ENCODE peak calls at places on chromosomes 7 and 10, in seven cellular contexts. L, E, J, V, M, U and I are unnamed samples.

GRCh38 chr10:13877154-13877909 is 290.6 kb downstream of the PRPF18 start:
- DNase-seq in L (no peak), E (no peak), J (no peak), V (no peak), M (no peak), U (peak; percentile 91), I (no peak)

GRCh38 chr7:91353923-91354322 is 89.7 kb downstream of the FZD1 start:
- DNase-seq in L (no peak), E (no peak), J (no peak), V (peak; percentile 76), M (no peak), U (no peak), I (no peak)

GRCh38 chr10:98919899-98920298 is 315.8 kb downstream of the HPSE2 start:
- DNase-seq in L (no peak), E (no peak), J (no peak), V (no peak), M (no peak), U (no peak), I (no peak)

GRCh38 chr7:119918185-119918584 is 354.8 kb upstream of the KCND2 start:
- DNase-seq in L (no peak), E (no peak), J (no peak), V (no peak), M (no peak), U (no peak), I (no peak)

GRCh38 chr10:34489973-34490372 is 325.1 kb downstream of the PARD3 start:
- DNase-seq in L (peak; percentile 29), E (no peak), J (peak; percentile 90), V (no peak), M (no peak), U (no peak), I (no peak)

GRCh38 chr7:149624006-149624405 is 126.4 kb upstream of the ZNF746 start:
- DNase-seq in L (no peak), E (peak; percentile 44), J (peak; percentile 30), V (peak; percentile 50), M (no peak), U (no peak), I (no peak)

GRCh38 chr10:89692416-89692815 is 9.0 kb upstream of the KIF20B start:
- DNase-seq in L (no peak), E (no peak), J (no peak), V (no peak), M (no peak), U (no peak), I (no peak)

GRCh38 chr10:89332718-89333281 is 5.0 kb downstream of the IFIT3 start:
- DNase-seq in L (no peak), E (no peak), J (peak; percentile 5), V (no peak), M (no peak), U (no peak), I (no peak)

GRCh38 chr10:100483876-100484666 is 21.3 kb downstream of the WNT8B start:
- DNase-seq in L (no peak), E (no peak), J (no peak), V (no peak), M (no peak), U (no peak), I (no peak)

GRCh38 chr7:73892003-73892975 is 31.3 kb downstream of the TMEM270 start:
- DNase-seq in L (no peak), E (no peak), J (no peak), V (no peak), M (no peak), U (no peak), I (no peak)

GRCh38 chr10:133274751-133275682 is 1.7 kb downstream of the ADAM8 start:
- DNase-seq in L (no peak), E (peak; percentile 90), J (peak; percentile 77), V (no peak), M (no peak), U (no peak), I (no peak)

GRCh38 chr10:1367938-1368697 is 311.9 kb downstream of the WDR37 start:
- DNase-seq in L (no peak), E (no peak), J (no peak), V (no peak), M (no peak), U (no peak), I (peak; percentile 68)

GRCh38 chr7:33640732-33641131 is 264.6 kb upstream of the BMPER start:
- DNase-seq in L (no peak), E (no peak), J (no peak), V (no peak), M (no peak), U (no peak), I (no peak)

GRCh38 chr7:143416565-143417149 is 8.0 kb upstream of the EPHA1 start:
- DNase-seq in L (peak; percentile 48), E (peak; percentile 74), J (peak; percentile 65), V (peak; percentile 51), M (no peak), U (no peak), I (no peak)

GRCh38 chr10:86218160-86218559 is 148.4 kb downstream of the GRID1 start:
- DNase-seq in L (no peak), E (no peak), J (no peak), V (no peak), M (no peak), U (no peak), I (no peak)

GRCh38 chr7:5595545-5596045 is 172.0 kb upstream of the TNRC18 start:
- DNase-seq in L (no peak), E (no peak), J (peak; percentile 87), V (no peak), M (no peak), U (no peak), I (no peak)

GRCh38 chr7:1720325-1720724 is 50.2 kb downstream of the ELFN1 start:
- DNase-seq in L (no peak), E (no peak), J (peak; percentile 37), V (no peak), M (no peak), U (no peak), I (no peak)

GRCh38 chr7:139588632-139589031 is 65.1 kb downstream of the CLEC2L start:
- DNase-seq in L (no peak), E (no peak), J (no peak), V (peak; percentile 21), M (no peak), U (no peak), I (peak; percentile 60)

GRCh38 chr7:156999611-157000046 is 10.8 kb downstream of the MNX1 start:
- DNase-seq in L (no peak), E (peak; percentile 57), J (no peak), V (peak; percentile 74), M (no peak), U (peak; percentile 33), I (no peak)

GRCh38 chr10:70879244-70879643 is 9.1 kb downstream of the PCBD1 start:
- DNase-seq in L (no peak), E (no peak), J (no peak), V (no peak), M (no peak), U (no peak), I (no peak)

GRCh38 chr7:40944981-40945585 is 757.8 kb downstream of the INHBA start:
- DNase-seq in L (no peak), E (no peak), J (peak; percentile 66), V (no peak), M (no peak), U (no peak), I (no peak)

GRCh38 chr10:125121003-125121402 is 39.4 kb downstream of the CTBP2 start:
- DNase-seq in L (peak; percentile 88), E (no peak), J (peak; percentile 74), V (no peak), M (no peak), U (no peak), I (no peak)

GRCh38 chr10:82242778-82243177 is 367.8 kb downstream of the NRG3 start:
- DNase-seq in L (no peak), E (no peak), J (no peak), V (no peak), M (no peak), U (no peak), I (no peak)

GRCh38 chr7:5703572-5704533 is 77.6 kb downstream of the RNF216 start:
- DNase-seq in L (no peak), E (no peak), J (no peak), V (peak; percentile 15), M (no peak), U (no peak), I (no peak)

GRCh38 chr7:569071-569855 is 49.6 kb upstream of the PDGFA start:
- DNase-seq in L (no peak), E (no peak), J (no peak), V (no peak), M (no peak), U (no peak), I (no peak)

GRCh38 chr10:110492069-110492782 is 5.5 kb upstream of the DUSP5 start:
- DNase-seq in L (no peak), E (no peak), J (no peak), V (no peak), M (no peak), U (no peak), I (no peak)

GRCh38 chr7:26449175-26450165 is 157.8 kb downstream of the SNX10 start:
- DNase-seq in L (no peak), E (no peak), J (peak; percentile 81), V (no peak), M (no peak), U (no peak), I (no peak)

GRCh38 chr10:78732381-78732780 is 336.4 kb upstream of the ZMIZ1 start:
- DNase-seq in L (no peak), E (no peak), J (no peak), V (no peak), M (no peak), U (no peak), I (no peak)

DNA sequence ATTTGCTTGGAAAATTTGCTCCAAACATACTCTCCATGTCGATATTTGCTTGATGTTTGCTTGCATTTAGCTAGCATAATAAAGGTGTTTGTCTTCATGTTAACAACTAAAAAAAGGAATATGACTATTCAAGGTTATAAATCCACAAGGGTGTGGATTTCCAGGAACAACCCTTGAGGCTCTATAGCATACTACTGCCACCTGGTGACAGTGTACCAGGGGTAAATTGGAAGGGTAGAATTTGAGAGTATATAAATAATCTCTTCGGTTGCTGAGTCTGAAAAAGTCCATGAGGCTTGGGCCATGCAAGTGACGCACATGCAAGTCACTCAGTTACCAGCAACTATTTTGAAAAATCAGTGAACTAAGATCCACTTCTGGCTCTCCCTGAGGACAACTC is 68.4 kb downstream of the SLIT1 start:
- DNase-seq in L (peak; percentile 16), E (no peak), J (peak; percentile 32), V (no peak), M (no peak), U (no peak), I (no peak)
- TF ChIP-seq CTCF in L (peak; percentile 67), E (peak; percentile 20), J (peak; percentile 19), V (peak; percentile 46), M (no peak), U (no peak), I (no peak)

GRCh38 chr7:18873674-18874341 is 243.6 kb downstream of the TWIST1 start:
- DNase-seq in L (no peak), E (no peak), J (no peak), V (peak; percentile 48), M (no peak), U (no peak), I (no peak)
- TF ChIP-seq CTCF in L (peak; percentile 56), E (no peak), J (peak; percentile 45), V (peak; percentile 62), M (peak; percentile 52), U (no peak), I (peak; percentile 62)

GRCh38 chr7:67631496-67631895 is 634.9 kb downstream of the TYW1 start:
- DNase-seq in L (no peak), E (no peak), J (no peak), V (peak; percentile 27), M (no peak), U (no peak), I (no peak)

GRCh38 chr7:67636363-67637355 is 640.0 kb downstream of the TYW1 start:
- DNase-seq in L (no peak), E (no peak), J (no peak), V (peak; percentile 44), M (no peak), U (no peak), I (no peak)
- TF ChIP-seq CTCF in L (no peak), E (no peak), J (no peak), V (peak; percentile 50), M (no peak), U (no peak), I (no peak)

GRCh38 chr7:150715293-150715692 is 1.1 kb upstream of the GIMAP1 start:
- DNase-seq in L (no peak), E (no peak), J (no peak), V (no peak), M (no peak), U (no peak), I (no peak)
- TF ChIP-seq CTCF in L (no peak), E (no peak), J (no peak), V (no peak), M (no peak), U (no peak), I (no peak)